ENCODE peak calls at places on chromosomes 7 and 10, in five cellular contexts. Q, M, D, V and O are unnamed samples.

GRCh38 chr10:120423350-120424197 is 33.5 kb upstream of the PLPP4 start:
- DNase-seq in Q (no peak), M (peak; percentile 86), D (peak; percentile 37), V (no peak), O (peak; percentile 59)

GRCh38 chr10:68795886-68796532 is 31.3 kb upstream of the STOX1 start:
- DNase-seq in Q (no peak), M (no peak), D (no peak), V (no peak), O (no peak)

GRCh38 chr7:5596896-5597246 is 173.2 kb upstream of the TNRC18 start:
- DNase-seq in Q (no peak), M (no peak), D (no peak), V (no peak), O (no peak)

GRCh38 chr7:88395720-88396119 is 89.0 kb upstream of the STEAP4 start:
- DNase-seq in Q (no peak), M (no peak), D (no peak), V (no peak), O (no peak)

GRCh38 chr10:88980836-88981235 is 9.8 kb upstream of the FAS start:
- DNase-seq in Q (no peak), M (no peak), D (no peak), V (no peak), O (no peak)

GRCh38 chr7:19122018-19122588 is 4.7 kb upstream of the TWIST1 start:
- DNase-seq in Q (no peak), M (peak; percentile 66), D (peak; percentile 1), V (no peak), O (no peak)

GRCh38 chr7:29457565-29457971 is 106.1 kb upstream of the PRR15 start:
- DNase-seq in Q (no peak), M (peak; percentile 50), D (no peak), V (no peak), O (no peak)

GRCh38 chr10:33263453-33263852 is 71.0 kb downstream of the NRP1 start:
- DNase-seq in Q (no peak), M (peak; percentile 49), D (no peak), V (no peak), O (no peak)

GRCh38 chr10:52232561-52233350 is 81.3 kb upstream of the DKK1 start:
- DNase-seq in Q (no peak), M (no peak), D (no peak), V (no peak), O (peak; percentile 54)

GRCh38 chr7:143345428-143345900 is 17.0 kb downstream of the FAM131B start:
- DNase-seq in Q (no peak), M (no peak), D (no peak), V (no peak), O (peak; percentile 47)

GRCh38 chr10:15158972-15159371 is 9.5 kb downstream of the NMT2 start:
- DNase-seq in Q (no peak), M (no peak), D (no peak), V (no peak), O (no peak)

GRCh38 chr7:48074231-48074654 is 14.8 kb upstream of the UPP1 start:
- DNase-seq in Q (no peak), M (peak; percentile 67), D (no peak), V (no peak), O (no peak)

GRCh38 chr10:71015674-71016073 is 127.3 kb upstream of the PCBD1 start:
- DNase-seq in Q (no peak), M (no peak), D (no peak), V (no peak), O (no peak)

GRCh38 chr10:120715214-120715613 is 135.9 kb upstream of the WDR11 start:
- DNase-seq in Q (no peak), M (no peak), D (no peak), V (no peak), O (no peak)

GRCh38 chr10:92969151-92969550 is 91.4 kb upstream of the CYP26C1 start:
- DNase-seq in Q (no peak), M (peak; percentile 67), D (no peak), V (no peak), O (no peak)

GRCh38 chr10:16639457-16639856 is 117.8 kb upstream of the C1QL3 start:
- DNase-seq in Q (no peak), M (no peak), D (no peak), V (no peak), O (no peak)

GRCh38 chr7:70051726-70052125 is 453.5 kb downstream of the AUTS2 start:
- DNase-seq in Q (no peak), M (no peak), D (no peak), V (no peak), O (no peak)

GRCh38 chr7:151568951-151569652 is 49.4 kb upstream of the RHEB start:
- DNase-seq in Q (no peak), M (no peak), D (no peak), V (no peak), O (no peak)

GRCh38 chr10:100362570-100363496 is 15.8 kb downstream of the SCD start:
- DNase-seq in Q (no peak), M (no peak), D (no peak), V (no peak), O (peak; percentile 0)

GRCh38 chr7:31735991-31736982 is 49.3 kb downstream of the PPP1R17 start:
- DNase-seq in Q (no peak), M (peak; percentile 48), D (peak; percentile 30), V (peak; percentile 74), O (peak; percentile 44)

GRCh38 chr10:72126184-72126871 is 38.0 kb upstream of the SPOCK2 start:
- DNase-seq in Q (no peak), M (peak; percentile 57), D (peak; percentile 62), V (no peak), O (peak; percentile 36)

GRCh38 chr7:7099584-7100014 is 82.7 kb upstream of the C1GALT1 start:
- DNase-seq in Q (no peak), M (peak; percentile 92), D (no peak), V (peak; percentile 79), O (no peak)

GRCh38 chr7:139852482-139852845 is 23.4 kb downstream of the TBXAS1 start:
- DNase-seq in Q (no peak), M (no peak), D (no peak), V (no peak), O (no peak)

GRCh38 chr7:67392596-67393438 is 396.2 kb downstream of the TYW1 start:
- DNase-seq in Q (no peak), M (no peak), D (no peak), V (no peak), O (no peak)

GRCh38 chr10:32256613-32257437 is 90.1 kb downstream of the EPC1 start:
- DNase-seq in Q (peak; percentile 46), M (peak; percentile 18), D (peak; percentile 79), V (peak; percentile 74), O (peak; percentile 79)

GRCh38 chr7:26858229-26858568 is 6.2 kb downstream of the SKAP2 start:
- DNase-seq in Q (no peak), M (no peak), D (no peak), V (no peak), O (no peak)

GRCh38 chr10:102752934-102753664 is 9.4 kb downstream of the WBP1L start:
- DNase-seq in Q (peak; percentile 19), M (peak; percentile 70), D (peak; percentile 56), V (peak; percentile 78), O (peak; percentile 36)

GRCh38 chr7:129376778-129377700 is 57.2 kb upstream of the STRIP2 start:
- DNase-seq in Q (no peak), M (no peak), D (no peak), V (no peak), O (peak; percentile 26)

GRCh38 chr10:66394287-66395063 is 531.4 kb upstream of the LRRTM3 start:
- DNase-seq in Q (no peak), M (no peak), D (no peak), V (no peak), O (no peak)

GRCh38 chr7:130020434-130020833 is 30.7 kb downstream of the ZC3HC1 start:
- DNase-seq in Q (no peak), M (no peak), D (no peak), V (no peak), O (no peak)

GRCh38 chr10:72338180-72338579 is 16.5 kb downstream of the DNAJB12 start:
- DNase-seq in Q (no peak), M (no peak), D (no peak), V (no peak), O (no peak)

GRCh38 chr10:77401681-77402080 is 235.9 kb downstream of the KCNMA1 start:
- DNase-seq in Q (no peak), M (no peak), D (no peak), V (no peak), O (no peak)

GRCh38 chr7:66013938-66014337 is 31.9 kb upstream of the GUSB start:
- DNase-seq in Q (no peak), M (peak; percentile 65), D (peak; percentile 27), V (no peak), O (no peak)

GRCh38 chr10:99393036-99393435 is 37.4 kb downstream of the GOT1 start:
- DNase-seq in Q (no peak), M (no peak), D (no peak), V (no peak), O (no peak)

GRCh38 chr7:42170724-42171123 is 66.3 kb downstream of the GLI3 start:
- DNase-seq in Q (no peak), M (peak; percentile 52), D (no peak), V (no peak), O (no peak)

DNA sequence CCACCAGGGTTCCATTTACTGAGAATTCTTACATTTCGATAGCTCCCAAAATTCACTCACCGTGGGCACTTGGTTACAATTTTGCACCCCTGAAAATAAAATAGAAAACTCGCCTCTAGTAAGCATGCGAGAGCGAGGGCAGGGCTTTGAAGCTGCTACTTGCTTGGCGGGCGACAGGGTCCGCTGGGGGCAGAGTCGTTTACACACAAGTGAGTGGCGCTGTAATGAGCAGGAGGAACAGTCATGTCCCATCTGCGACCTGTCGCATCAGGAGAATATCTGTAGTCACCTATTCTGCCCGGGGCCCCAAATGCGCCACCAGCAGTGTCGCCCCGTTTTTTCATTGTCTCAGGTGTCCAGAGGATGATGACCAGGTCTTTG is 1.2 kb upstream of the MEOX2 start:
- DNase-seq in Q (no peak), M (no peak), D (no peak), V (no peak), O (no peak)
- TF ChIP-seq CTCF in Q (no peak), M (no peak), D (no peak), V (no peak), O (no peak)

GRCh38 chr10:930415-931325 is 835 bp downstream of the LARP4B start:
- DNase-seq in Q (no peak), M (peak; percentile 25), D (peak; percentile 52), V (peak; percentile 71), O (no peak)
- TF ChIP-seq CTCF in Q (no peak), M (no peak), D (peak; percentile 15), V (no peak), O (peak; percentile 21)

DNA sequence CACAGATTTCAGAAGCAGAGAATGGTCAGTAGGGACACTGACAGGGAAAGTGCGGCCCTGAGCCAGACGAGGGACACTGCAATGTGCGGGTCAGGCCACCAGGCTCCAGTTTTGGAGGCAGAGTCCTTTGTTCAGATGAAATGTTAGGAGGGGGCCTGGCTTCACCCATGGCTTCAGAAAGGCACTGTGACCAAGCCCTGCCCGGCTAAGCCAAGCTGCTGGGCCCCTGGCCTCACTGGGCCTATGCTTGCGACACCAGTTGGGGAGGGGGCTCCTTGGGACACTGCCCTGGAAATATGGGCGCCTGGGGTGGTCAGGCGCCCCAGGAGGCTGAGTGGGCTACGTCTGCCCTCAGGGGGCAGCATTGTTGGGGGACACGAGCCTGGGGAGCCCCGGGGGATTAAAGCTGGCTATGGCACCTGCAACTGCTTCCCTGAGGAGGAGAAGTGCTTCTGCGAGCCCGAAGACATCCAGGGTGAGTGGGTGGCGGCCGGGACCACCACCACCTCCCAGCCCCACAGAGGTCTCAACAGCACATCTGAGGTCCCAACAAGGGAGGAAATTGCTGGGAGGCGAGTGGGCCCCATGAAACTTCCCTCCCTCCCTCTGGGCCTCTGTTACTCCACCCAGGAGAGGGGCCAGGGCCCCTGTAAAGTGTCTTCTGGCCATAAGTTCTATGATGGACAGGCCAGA is 24.9 kb upstream of the CSGALNACT2 start:
- DNase-seq in Q (no peak), M (no peak), D (no peak), V (no peak), O (no peak)
- TF ChIP-seq CTCF in Q (no peak), M (peak; percentile 45), D (no peak), V (no peak), O (no peak)

GRCh38 chr7:146090023-146090645 is 26.5 kb upstream of the CNTNAP2 start:
- DNase-seq in Q (no peak), M (no peak), D (peak; percentile 83), V (no peak), O (peak; percentile 32)
- TF ChIP-seq CTCF in Q (peak; percentile 68), M (peak; percentile 75), D (peak; percentile 98), V (no peak), O (peak; percentile 57)